ENCODE peak calls at places on chromosomes 13 and 19, in six cellular contexts. A is non-pigmented ciliary epithelial cell, J is anterior cingulate cortex, U is NCI-H82, V is astrocyte of the spinal cord, E is T-cell. H is an unnamed sample.

GRCh38 chr19:4337906-4338440 is 654 bp downstream of the STAP2 start:
- DNase-seq in A (no peak), J (no peak), U (no peak), V (peak), E (no peak), H (no peak)

GRCh38 chr13:111984349-111984748 is 82.6 kb upstream of the SOX1 start:
- DNase-seq in A (no peak), J (no peak), U (no peak), V (no peak), E (no peak), H (no peak)

GRCh38 chr19:32532233-32532632 is 48.8 kb upstream of the PDCD5 start:
- DNase-seq in A (no peak), J (no peak), U (no peak), V (no peak), E (no peak), H (no peak)

GRCh38 chr19:6509118-6509971 is 7.2 kb upstream of the TUBB4A start:
- DNase-seq in A (no peak), J (peak), U (no peak), V (no peak), E (no peak), H (no peak)

GRCh38 chr19:2167896-2168618 is 4.3 kb downstream of the DOT1L start:
- DNase-seq in A (no peak), J (no peak), U (no peak), V (peak), E (no peak), H (peak)

GRCh38 chr19:29547361-29547960 is 21.7 kb downstream of the VSTM2B start:
- DNase-seq in A (no peak), J (no peak), U (no peak), V (no peak), E (no peak), H (no peak)

GRCh38 chr13:37295046-37295445 is 189.6 kb upstream of the CSNK1A1L start:
- DNase-seq in A (no peak), J (no peak), U (no peak), V (peak), E (no peak), H (no peak)

GRCh38 chr13:99617474-99618255 is 116.4 kb downstream of the TM9SF2 start:
- DNase-seq in A (no peak), J (no peak), U (peak), V (peak), E (peak), H (peak)

GRCh38 chr19:7415857-7416371 is 67.2 kb downstream of the ARHGEF18 start:
- DNase-seq in A (no peak), J (no peak), U (no peak), V (no peak), E (no peak), H (no peak)

GRCh38 chr13:45674908-45675307 is 27.2 kb upstream of the CBY2 start:
- DNase-seq in A (peak), J (no peak), U (no peak), V (peak), E (no peak), H (peak)

GRCh38 chr19:36258028-36258875 is 43.3 kb downstream of the ZNF146 start:
- DNase-seq in A (no peak), J (no peak), U (no peak), V (no peak), E (no peak), H (no peak)

GRCh38 chr13:24713022-24713421 is 32.8 kb downstream of the ATP12A start:
- DNase-seq in A (no peak), J (no peak), U (peak), V (no peak), E (no peak), H (no peak)

GRCh38 chr13:44860427-44860826 is 128.8 kb downstream of the NUFIP1 start:
- DNase-seq in A (no peak), J (no peak), U (no peak), V (no peak), E (no peak), H (no peak)

GRCh38 chr19:23118400-23118799 is 1.6 kb downstream of the ZNF730 start:
- DNase-seq in A (no peak), J (no peak), U (no peak), V (no peak), E (no peak), H (no peak)

GRCh38 chr19:32201661-32202060 is 143.7 kb upstream of the ZNF507 start:
- DNase-seq in A (no peak), J (no peak), U (no peak), V (no peak), E (no peak), H (no peak)

GRCh38 chr19:39998511-39998910 is 1.7 kb downstream of the ZNF546 start:
- DNase-seq in A (no peak), J (no peak), U (no peak), V (peak), E (no peak), H (peak)

GRCh38 chr19:35164418-35164817 is 9.9 kb downstream of the FXYD5 start:
- DNase-seq in A (no peak), J (no peak), U (no peak), V (no peak), E (no peak), H (no peak)

GRCh38 chr13:111013196-111013595 is 98.3 kb upstream of the ANKRD10 start:
- DNase-seq in A (no peak), J (no peak), U (no peak), V (no peak), E (no peak), H (no peak)

GRCh38 chr19:541699-542098 is 2.2 kb upstream of the GZMM start:
- DNase-seq in A (no peak), J (no peak), U (no peak), V (no peak), E (no peak), H (no peak)

GRCh38 chr13:67416047-67416925 is 186.2 kb upstream of the PCDH9 start:
- DNase-seq in A (no peak), J (no peak), U (peak), V (peak), E (no peak), H (peak)

GRCh38 chr19:17755977-17756670 is 4.8 kb downstream of the FCHO1 start:
- DNase-seq in A (no peak), J (peak), U (peak), V (peak), E (peak), H (peak)

GRCh38 chr19:14507704-14508246 is 10.4 kb downstream of the DNAJB1 start:
- DNase-seq in A (no peak), J (no peak), U (no peak), V (no peak), E (no peak), H (peak)

GRCh38 chr19:35828694-35829301 is 16.2 kb upstream of the PRODH2 start:
- DNase-seq in A (peak), J (no peak), U (no peak), V (peak), E (peak), H (peak)

GRCh38 chr13:58087566-58087965 is 456.0 kb downstream of the PCDH17 start:
- DNase-seq in A (no peak), J (no peak), U (no peak), V (no peak), E (no peak), H (no peak)

GRCh38 chr19:39514840-39515550 is at the start of gene SELENOV:
- DNase-seq in A (no peak), J (no peak), U (peak), V (no peak), E (peak), H (no peak)

GRCh38 chr13:101917475-101917810 is 465.0 kb downstream of the ITGBL1 start:
- DNase-seq in A (no peak), J (no peak), U (peak), V (no peak), E (no peak), H (no peak)

GRCh38 chr13:23632741-23633140 is 62.5 kb downstream of the TNFRSF19 start:
- DNase-seq in A (no peak), J (no peak), U (no peak), V (no peak), E (no peak), H (no peak)

GRCh38 chr13:66513728-66514127 is 716.4 kb downstream of the PCDH9 start:
- DNase-seq in A (peak), J (no peak), U (no peak), V (peak), E (no peak), H (peak)

GRCh38 chr13:19587635-19588300 is 26.4 kb upstream of the TPTE2 start:
- DNase-seq in A (no peak), J (no peak), U (peak), V (peak), E (no peak), H (peak)

H was measured in LHCN-M2.